ENCODE peak calls at places on chromosomes 1 and 21, in six cellular contexts. J is prostate gland, R is H1, S is body of pancreas, Z is IMR-90, V is adrenal gland. O is an unnamed sample.
A peak's percentile ranks its signal among the peaks of the same experiment; 100 is the strongest.

GRCh38 chr21:41419921-41420862 is 5.8 kb upstream of the MX1 start:
- DNase-seq in R (peak; percentile 72), J (peak; percentile 79), V (peak; percentile 84), Z (peak; percentile 84), S (peak; percentile 78), O (peak; percentile 87)

GRCh38 chr1:8567146-8567545 is 249.2 kb downstream of the SLC45A1 start:
- DNase-seq in J (no peak), R (no peak), Z (peak; percentile 84), V (no peak), S (no peak), O (no peak)

GRCh38 chr1:47759581-47760247 is 237.5 kb downstream of the TRABD2B start:
- DNase-seq in Z (no peak), V (no peak), R (no peak), J (no peak), S (no peak), O (no peak)

GRCh38 chr1:70896224-70896623 is 151.4 kb downstream of the PTGER3 start:
- DNase-seq in R (no peak), Z (no peak), J (no peak), S (no peak), V (no peak), O (no peak)

GRCh38 chr1:54298284-54299033 is 98.5 kb downstream of the MRPL37 start:
- DNase-seq in Z (peak; percentile 51), J (no peak), V (no peak), S (no peak), R (no peak), O (no peak)

GRCh38 chr1:92473781-92474495 is 12.8 kb downstream of the GFI1 start:
- DNase-seq in V (no peak), Z (no peak), R (no peak), J (no peak), S (no peak), O (no peak)

GRCh38 chr1:94863919-94864318 is 43.8 kb downstream of the SLC44A3 start:
- DNase-seq in J (peak; percentile 81), V (peak; percentile 90), R (no peak), S (peak; percentile 71), Z (peak; percentile 87), O (peak; percentile 44)

GRCh38 chr1:94329276-94329675 is 88.9 kb upstream of the ABCD3 start:
- DNase-seq in J (no peak), S (no peak), V (no peak), Z (peak; percentile 40), R (no peak), O (no peak)

GRCh38 chr1:106755682-106756406 is 300.6 kb upstream of the PRMT6 start:
- DNase-seq in V (no peak), J (no peak), R (no peak), Z (peak; percentile 10), S (no peak), O (no peak)

GRCh38 chr1:209383907-209384709 is 199.4 kb upstream of the CAMK1G start:
- DNase-seq in J (peak; percentile 57), Z (no peak), V (no peak), S (no peak), R (no peak), O (no peak)

GRCh38 chr1:226640737-226641136 is 92.2 kb downstream of the STUM start:
- DNase-seq in Z (no peak), R (no peak), S (peak; percentile 8), J (no peak), V (no peak), O (no peak)

GRCh38 chr1:174519845-174520244 is 72.1 kb downstream of the GPR52 start:
- DNase-seq in S (no peak), R (no peak), Z (no peak), V (no peak), J (no peak), O (no peak)

GRCh38 chr1:241551759-241552638 is 19.8 kb downstream of the KMO start:
- DNase-seq in S (no peak), R (no peak), J (no peak), Z (peak; percentile 10), V (peak; percentile 44), O (no peak)

GRCh38 chr1:42700006-42700405 is 17.8 kb downstream of the YBX1 start:
- DNase-seq in V (no peak), S (no peak), Z (peak; percentile 18), J (no peak), R (no peak), O (no peak)

GRCh38 chr21:45541221-45542039 is 810 bp downstream of the SLC19A1 start:
- DNase-seq in R (peak; percentile 58), J (peak; percentile 57), S (peak; percentile 68), Z (peak; percentile 33), V (peak; percentile 76), O (peak; percentile 54)

GRCh38 chr1:55064071-55064581 is 24.8 kb downstream of the PCSK9 start:
- DNase-seq in V (no peak), J (peak; percentile 57), Z (no peak), R (no peak), S (no peak), O (peak; percentile 60)

GRCh38 chr21:16196521-16197208 is 466.9 kb downstream of the USP25 start:
- DNase-seq in V (no peak), J (no peak), R (no peak), Z (no peak), S (no peak), O (no peak)

GRCh38 chr1:230864441-230864840 is 3.9 kb downstream of the C1orf198 start:
- DNase-seq in Z (no peak), V (no peak), J (no peak), R (no peak), S (no peak), O (no peak)

GRCh38 chr21:42672699-42673458 is 19.5 kb downstream of the PDE9A start:
- DNase-seq in R (no peak), J (no peak), V (no peak), S (no peak), Z (peak; percentile 29), O (no peak)

GRCh38 chr1:244012232-244012631 is 38.9 kb upstream of the ZBTB18 start:
- DNase-seq in R (no peak), Z (peak; percentile 78), J (peak; percentile 8), V (no peak), S (no peak), O (no peak)

GRCh38 chr1:84286071-84286470 is 15.4 kb upstream of the SAMD13 start:
- DNase-seq in Z (peak; percentile 94), R (no peak), J (no peak), S (no peak), V (no peak), O (no peak)

GRCh38 chr1:22749919-22750670 is 39.5 kb downstream of the EPHB2 start:
- DNase-seq in S (peak; percentile 56), J (peak; percentile 66), R (no peak), Z (peak; percentile 98), V (peak; percentile 52), O (peak; percentile 82)

GRCh38 chr1:59718064-59718988 is 96.4 kb upstream of the HOOK1 start:
- DNase-seq in J (no peak), S (no peak), V (no peak), R (no peak), Z (no peak), O (no peak)

GRCh38 chr21:15722591-15723324 is 7.0 kb upstream of the USP25 start:
- DNase-seq in S (peak; percentile 51), Z (no peak), V (no peak), R (no peak), J (peak; percentile 17), O (peak; percentile 23)

DNA sequence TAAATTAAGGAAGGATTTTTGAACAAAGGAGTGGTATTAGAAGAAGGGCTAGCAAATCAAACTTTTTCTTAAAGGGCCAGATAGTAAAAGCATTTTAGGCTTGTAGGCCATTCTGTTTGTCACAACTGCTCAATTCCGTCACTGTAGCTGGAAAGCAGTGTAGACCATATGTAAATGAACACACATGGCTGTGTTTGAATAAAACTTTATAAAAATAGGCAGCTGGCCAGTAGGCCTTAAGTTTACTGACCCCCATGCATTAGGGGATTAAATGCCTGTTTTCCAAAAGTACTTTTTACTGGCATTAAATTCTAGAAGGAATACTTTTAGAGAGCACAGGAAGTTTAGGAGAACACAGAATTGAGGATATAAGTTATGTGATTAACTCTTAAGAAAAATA is 8.9 kb downstream of the IVNS1ABP start:
- DNase-seq in V (no peak), J (no peak), R (no peak), Z (no peak), S (no peak), O (no peak)
- H3K36me3 ChIP-seq in V (no peaks in the 10 kb centered on the region), J (no peaks in the 10 kb centered on the region), R (peaks cover 47% of the 10 kb centered on the region), Z (peaks cover 29% of the 10 kb centered on the region), S (peaks cover 21% of the 10 kb centered on the region), O (peaks cover 32% of the 10 kb centered on the region)

GRCh38 chr21:40020651-40021050 is 153.4 kb downstream of the PCP4 start:
- DNase-seq in R (no peak), J (no peak), Z (no peak), S (no peak), V (no peak), O (no peak)
- H3K4me1 ChIP-seq in R (no peaks in the 10 kb centered on the region), J (no peaks in the 10 kb centered on the region), Z (no peaks in the 10 kb centered on the region), S (no peaks in the 10 kb centered on the region), V (no peaks in the 10 kb centered on the region), O (no peaks in the 10 kb centered on the region)

DNA sequence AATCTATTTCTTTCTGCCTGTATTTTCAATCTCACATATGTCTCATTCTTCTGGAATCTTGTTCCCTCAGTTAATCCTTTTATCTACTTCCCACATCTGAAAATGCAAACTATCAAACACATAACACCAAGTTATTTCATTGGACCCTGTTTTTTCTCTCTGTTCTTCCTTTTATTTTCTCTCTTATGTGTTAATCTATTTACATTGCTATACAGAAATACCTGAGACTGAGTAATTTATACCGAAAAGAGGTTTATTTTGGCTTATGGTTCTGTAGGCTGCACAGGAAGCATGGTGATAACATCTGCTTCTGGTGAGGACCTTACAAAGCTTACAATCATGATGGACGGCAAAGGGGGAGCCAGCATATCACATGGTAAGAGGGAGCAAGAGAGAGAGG is 247.6 kb downstream of the TGFB2 start:
- DNase-seq in R (no peak), S (no peak), J (no peak), Z (peak; percentile 54), V (no peak), O (no peak)
- TF ChIP-seq POLR2A in R (no peak), S (no peak), J (no peak), Z (no peak), V (no peak), O (no peak)

DNA sequence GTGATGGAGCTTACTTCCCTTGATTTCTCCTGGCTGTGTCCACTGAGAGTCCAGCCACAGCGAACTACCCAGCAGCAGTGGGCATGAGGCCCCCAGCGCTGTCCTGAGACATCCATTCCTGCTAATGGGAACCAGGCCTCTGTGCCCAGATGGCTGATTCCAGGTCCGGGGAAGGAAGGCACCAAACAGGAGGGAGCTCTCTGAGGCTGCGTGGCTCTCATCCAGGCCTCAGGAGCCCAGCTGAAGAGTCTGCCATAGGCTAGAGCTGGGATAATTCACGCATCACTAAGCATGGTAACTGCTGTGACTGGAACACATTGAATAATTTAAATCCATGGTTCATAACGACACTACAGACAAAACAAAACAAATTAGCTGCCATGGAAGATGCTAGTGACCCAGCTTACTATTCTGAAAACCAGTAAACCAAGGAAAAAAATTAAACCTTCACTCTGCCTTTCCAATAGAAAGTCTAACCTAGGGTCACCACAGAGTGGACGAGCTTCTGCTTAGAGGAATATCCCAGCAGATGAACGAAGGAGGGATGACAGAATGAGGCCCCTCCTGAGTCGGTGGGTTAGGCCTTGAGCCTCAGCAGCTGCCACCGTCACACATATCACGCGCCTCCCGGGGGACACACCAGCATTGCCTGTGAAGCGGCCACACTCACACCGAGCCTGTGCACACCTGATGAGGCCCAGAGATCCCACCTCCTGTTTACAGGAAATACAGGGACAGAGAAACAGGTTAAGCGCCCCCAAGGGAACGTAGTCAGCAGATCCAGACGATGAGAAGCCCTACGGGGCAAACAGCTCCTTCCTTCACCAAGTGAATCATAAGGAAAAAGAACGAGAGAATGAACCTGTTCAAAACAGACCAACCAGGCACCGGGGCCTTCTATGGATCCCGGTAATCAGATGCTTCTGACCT is 25.0 kb upstream of the LRRC47 start:
- DNase-seq in Z (no peak), J (no peak), R (no peak), V (no peak), S (no peak), O (peak; percentile 78)
- H3K36me3 ChIP-seq in Z (peaks cover 46% of the 10 kb centered on the region), J (peaks cover 2% of the 10 kb centered on the region), R (no peaks in the 10 kb centered on the region), V (no peaks in the 10 kb centered on the region), S (no peaks in the 10 kb centered on the region), O (peaks cover 20% of the 10 kb centered on the region)

GRCh38 chr1:39134768-39135333 is 69.6 kb upstream of the MACF1 start:
- DNase-seq in J (no peak), V (no peak), Z (no peak), S (no peak), R (no peak), O (no peak)
- H3K4me1 ChIP-seq in J (peaks cover 12% of the 10 kb centered on the region), V (peaks cover 39% of the 10 kb centered on the region), Z (peaks cover 31% of the 10 kb centered on the region), S (peaks cover 18% of the 10 kb centered on the region), R (peaks cover 6% of the 10 kb centered on the region), O (peaks cover 78% of the 10 kb centered on the region)